ENCODE peak calls at places on chromosomes 12 and 14, in seven cellular contexts. One of them, this sample, is unnamed.

GRCh38 chr12:55728185-55728931 is 451 bp downstream of the CD63 start:
- DNase-seq in T-helper 9 cell: no peak
- DNase-seq in heart right ventricle: peak; percentile 87
- DNase-seq in C1 segment of cervical spinal cord: peak; percentile 76
- DNase-seq in T follicular helper cell: no peak
- DNase-seq in IMR-90: peak; percentile 53
- DNase-seq in fibroblast of gingiva: peak; percentile 66
- DNase-seq in this sample: peak; percentile 81

GRCh38 chr14:34965365-34965764 is 17.4 kb upstream of the SRP54 start:
- DNase-seq in C1 segment of cervical spinal cord: no peak
- DNase-seq in T-helper 9 cell: no peak
- DNase-seq in heart right ventricle: no peak
- DNase-seq in fibroblast of gingiva: no peak
- DNase-seq in T follicular helper cell: no peak
- DNase-seq in IMR-90: no peak
- DNase-seq in this sample: no peak

GRCh38 chr12:43969882-43970281 is 134.0 kb downstream of the TMEM117 start:
- DNase-seq in IMR-90: peak; percentile 80
- DNase-seq in heart right ventricle: no peak
- DNase-seq in T-helper 9 cell: no peak
- DNase-seq in C1 segment of cervical spinal cord: no peak
- DNase-seq in T follicular helper cell: no peak
- DNase-seq in fibroblast of gingiva: peak; percentile 14
- DNase-seq in this sample: peak; percentile 8

GRCh38 chr12:10753066-10753465 is 29.9 kb upstream of the YBX3 start:
- DNase-seq in IMR-90: peak; percentile 68
- DNase-seq in T-helper 9 cell: no peak
- DNase-seq in fibroblast of gingiva: peak; percentile 32
- DNase-seq in heart right ventricle: no peak
- DNase-seq in T follicular helper cell: no peak
- DNase-seq in C1 segment of cervical spinal cord: no peak
- DNase-seq in this sample: peak; percentile 77

GRCh38 chr14:59305231-59305630 is 116.8 kb downstream of the DAAM1 start:
- DNase-seq in T-helper 9 cell: no peak
- DNase-seq in T follicular helper cell: no peak
- DNase-seq in fibroblast of gingiva: peak; percentile 87
- DNase-seq in C1 segment of cervical spinal cord: no peak
- DNase-seq in IMR-90: peak; percentile 76
- DNase-seq in heart right ventricle: no peak
- DNase-seq in this sample: no peak

GRCh38 chr14:81137316-81137715 is 83.4 kb downstream of the GTF2A1 start:
- DNase-seq in T follicular helper cell: no peak
- DNase-seq in T-helper 9 cell: no peak
- DNase-seq in IMR-90: peak; percentile 48
- DNase-seq in C1 segment of cervical spinal cord: no peak
- DNase-seq in fibroblast of gingiva: peak; percentile 48
- DNase-seq in heart right ventricle: no peak
- DNase-seq in this sample: peak; percentile 9

GRCh38 chr14:104979758-104980591 is 1.8 kb upstream of the AHNAK2 start:
- DNase-seq in C1 segment of cervical spinal cord: no peak
- DNase-seq in heart right ventricle: peak; percentile 67
- DNase-seq in fibroblast of gingiva: no peak
- DNase-seq in T follicular helper cell: no peak
- DNase-seq in IMR-90: peak; percentile 38
- DNase-seq in T-helper 9 cell: no peak
- DNase-seq in this sample: no peak

GRCh38 chr12:46886541-46887041 is 60.8 kb upstream of the SLC38A4 start:
- DNase-seq in T-helper 9 cell: no peak
- DNase-seq in C1 segment of cervical spinal cord: no peak
- DNase-seq in IMR-90: peak; percentile 51
- DNase-seq in fibroblast of gingiva: peak; percentile 54
- DNase-seq in T follicular helper cell: no peak
- DNase-seq in heart right ventricle: no peak
- DNase-seq in this sample: no peak

GRCh38 chr12:8453796-8454195 is 2.0 kb upstream of the CLEC6A start:
- DNase-seq in C1 segment of cervical spinal cord: no peak
- DNase-seq in IMR-90: no peak
- DNase-seq in heart right ventricle: no peak
- DNase-seq in T-helper 9 cell: no peak
- DNase-seq in T follicular helper cell: no peak
- DNase-seq in fibroblast of gingiva: no peak
- DNase-seq in this sample: no peak

This sample was measured in fibroblast of villous mesenchyme.